ENCODE peak calls at places on chromosomes 12 and 14, in four cellular contexts. E, L, C and U are unnamed samples. For H3K4me1, the result is how much of the 10 kb centered on the place peaks cover.

GRCh38 chr12:52203126-52203921 is 11.5 kb upstream of the KRT80 start:
- DNase-seq in C (peak), L (peak), E (no peak), U (no peak)

GRCh38 chr12:55724226-55724939 is 4.2 kb downstream of the RDH5 start:
- DNase-seq in L (peak), C (no peak), E (peak), U (no peak)

GRCh38 chr12:132560421-132560830 is 50.0 kb downstream of the LRCOL1 start:
- DNase-seq in L (no peak), E (peak), C (no peak), U (no peak)

GRCh38 chr12:120734210-120734609 is 8.6 kb downstream of the ACADS start:
- DNase-seq in E (no peak), C (no peak), L (no peak), U (no peak)

GRCh38 chr12:131092911-131093901 is 139.5 kb downstream of the ADGRD1 start:
- DNase-seq in E (no peak), C (no peak), L (no peak), U (no peak)

GRCh38 chr12:124302807-124303578 is 8.1 kb downstream of the RFLNA start:
- DNase-seq in E (no peak), L (no peak), C (no peak), U (no peak)

GRCh38 chr12:52250048-52250990 is 17.3 kb downstream of the KRT7 start:
- DNase-seq in C (no peak), L (no peak), E (no peak), U (no peak)

GRCh38 chr14:30608533-30609006 is 13.5 kb upstream of the SCFD1 start:
- DNase-seq in E (no peak), L (no peak), C (no peak), U (no peak)

GRCh38 chr14:75069811-75070145 is 337 bp downstream of the ZC2HC1C start:
- DNase-seq in C (no peak), L (peak), E (no peak), U (no peak)

GRCh38 chr12:18158774-18159557 is 69.0 kb upstream of the RERGL start:
- DNase-seq in E (peak), C (no peak), L (peak), U (no peak)

GRCh38 chr14:72722201-72722785 is 171.6 kb downstream of the DPF3 start:
- DNase-seq in E (no peak), L (no peak), C (no peak), U (no peak)

GRCh38 chr14:84144166-84144565 is 1385.8 kb upstream of the FLRT2 start:
- DNase-seq in C (no peak), L (no peak), E (no peak), U (no peak)

GRCh38 chr12:39490500-39491276 is 47.8 kb upstream of the KIF21A start:
- DNase-seq in L (no peak), C (no peak), E (no peak), U (no peak)

GRCh38 chr12:124689585-124689984 is 122.2 kb upstream of the NCOR2 start:
- DNase-seq in E (no peak), C (no peak), L (no peak), U (no peak)

GRCh38 chr14:56400426-56400825 is 179.2 kb upstream of the TMEM260 start:
- DNase-seq in L (no peak), E (no peak), C (no peak), U (no peak)

GRCh38 chr14:23068792-23069412 is 11.6 kb upstream of the CDH24 start:
- DNase-seq in E (peak), C (peak), L (peak), U (peak)

GRCh38 chr12:27355979-27356378 is 23.3 kb downstream of the BMAL2 start:
- DNase-seq in E (no peak), L (no peak), C (no peak), U (no peak)

GRCh38 chr14:58882577-58883018 is 244.8 kb downstream of the DACT1 start:
- DNase-seq in C (no peak), E (no peak), L (no peak), U (no peak)

GRCh38 chr12:14256139-14256538 is 109.3 kb upstream of the ATF7IP start:
- DNase-seq in C (no peak), L (no peak), E (no peak), U (no peak)

GRCh38 chr12:85448548-85449139 is 168.6 kb downstream of the ALX1 start:
- DNase-seq in E (no peak), C (no peak), L (no peak), U (no peak)

GRCh38 chr12:73935817-73936216 is 601.8 kb upstream of the ATXN7L3B start:
- DNase-seq in C (peak), L (no peak), E (no peak), U (no peak)

GRCh38 chr14:101839236-101839635 is 77.7 kb downstream of the PPP2R5C start:
- DNase-seq in L (no peak), E (no peak), C (no peak), U (no peak)

GRCh38 chr12:1837541-1838206 is 17.3 kb downstream of the LRTM2 start:
- DNase-seq in E (no peak), L (peak), C (no peak), U (no peak)

DNA sequence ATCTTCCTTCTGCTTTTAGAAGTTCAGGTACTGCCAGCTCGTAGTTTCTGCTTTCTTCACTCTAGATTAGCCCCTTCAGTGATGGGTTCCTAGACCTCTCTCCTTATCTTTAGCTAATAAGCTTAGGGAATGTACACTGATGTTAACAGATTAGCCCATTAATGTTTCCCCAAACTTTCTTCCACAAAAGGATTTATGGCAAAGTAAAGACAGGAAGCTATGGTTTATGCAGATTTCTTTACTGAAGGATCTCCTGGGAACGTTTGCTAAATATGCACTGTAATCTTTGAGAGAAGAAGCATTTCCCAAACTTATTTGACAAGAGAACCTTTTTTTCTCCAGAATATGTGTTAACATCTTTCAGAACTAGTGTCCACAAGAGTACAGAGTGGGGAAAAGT is 4.2 kb downstream of the SOCS4 start:
- DNase-seq in C (no peak), E (no peak), L (no peak), U (no peak)
- H3K4me1 ChIP-seq in C (under half), E (under half), L (under half), U (under half)

DNA sequence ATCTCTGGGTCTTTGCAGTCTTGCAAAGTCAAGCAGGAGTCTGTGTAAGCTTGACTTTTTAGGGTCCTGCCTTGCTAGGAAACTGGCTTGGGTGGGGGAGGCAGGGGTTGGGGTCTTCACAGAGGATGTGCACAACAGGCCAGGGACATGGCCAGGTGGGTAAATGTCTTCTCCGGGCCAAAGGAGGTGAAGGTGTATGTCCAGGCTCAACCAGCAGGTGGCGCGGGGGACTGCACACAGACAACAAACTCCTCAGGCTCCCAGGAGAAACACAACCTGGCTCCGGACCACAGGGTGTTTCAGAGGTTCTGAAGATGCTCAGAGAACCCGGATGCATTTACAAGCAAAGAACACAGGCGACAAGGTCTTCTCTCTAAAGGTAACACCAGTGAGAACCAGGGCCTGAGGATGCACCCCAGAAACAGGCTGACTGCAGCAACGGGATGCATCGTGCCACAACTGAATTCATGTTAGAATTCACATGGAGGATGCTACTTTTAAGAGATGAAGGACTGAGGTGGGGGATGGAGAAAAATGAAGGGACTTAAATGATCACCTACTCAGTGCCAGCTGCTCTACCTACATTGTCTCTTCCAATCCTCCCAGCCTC is 56.0 kb downstream of the PLEKHG3 start:
- DNase-seq in L (peak), E (peak), C (peak), U (peak)
- TF ChIP-seq TCF7L2 in L (no peak), E (no peak), C (no peak), U (no peak)

GRCh38 chr14:99662846-99663245 is 17.9 kb downstream of the HHIPL1 start:
- DNase-seq in L (no peak), E (no peak), C (no peak), U (no peak)

GRCh38 chr14:99663716-99664635 is 19.0 kb downstream of the HHIPL1 start:
- DNase-seq in C (no peak), E (no peak), L (no peak), U (no peak)

GRCh38 chr14:99666533-99666932 is 17.6 kb upstream of the CYP46A1 start:
- DNase-seq in C (no peak), L (no peak), E (no peak), U (no peak)

GRCh38 chr14:99667045-99667444 is 17.1 kb upstream of the CYP46A1 start:
- DNase-seq in L (no peak), E (no peak), C (no peak), U (no peak)

DNA sequence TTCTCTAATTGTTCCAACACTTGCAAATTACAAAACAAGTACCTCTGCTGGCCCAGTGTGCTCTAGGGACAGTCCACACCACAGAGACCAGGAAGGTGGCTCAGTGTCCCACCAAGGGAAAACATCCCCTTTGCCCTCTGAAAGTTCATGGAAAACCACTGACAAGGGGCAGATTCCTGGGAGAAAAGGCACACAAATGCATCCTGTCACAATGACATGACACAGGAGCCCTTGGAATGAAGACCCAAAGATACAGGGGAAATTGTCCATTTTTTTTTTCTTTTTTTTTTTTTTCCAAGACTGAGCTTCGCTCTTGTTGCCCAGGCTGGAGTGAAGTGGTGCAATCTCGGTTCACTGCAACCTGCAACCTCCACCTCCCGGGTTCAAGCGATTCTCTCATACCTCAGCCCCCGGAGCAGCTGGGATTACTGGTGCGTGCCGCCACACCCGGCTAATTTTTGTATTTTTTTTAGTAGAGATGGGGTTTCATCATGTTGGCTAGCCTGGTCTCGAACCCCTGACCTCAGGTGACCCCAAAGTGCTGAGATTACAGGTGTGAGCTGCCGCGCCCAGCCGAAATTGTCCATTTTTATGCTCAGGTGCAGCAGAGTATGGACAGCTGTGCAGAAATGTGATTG is 19.3 kb upstream of the CYP46A1 start:
- DNase-seq in L (peak), C (no peak), E (no peak), U (no peak)
- H3K4me1 ChIP-seq in L (under half), C (under half), E (under half), U (under half)

GRCh38 chr12:13197526-13198141 is 1.1 kb downstream of the EMP1 start:
- DNase-seq in L (no peak), E (no peak), C (no peak), U (no peak)

GRCh38 chr12:13194462-13195110 is 1.9 kb upstream of the EMP1 start:
- DNase-seq in C (no peak), L (no peak), E (no peak), U (no peak)

GRCh38 chr12:13195848-13196301 is 651 bp upstream of the EMP1 start:
- DNase-seq in E (no peak), C (no peak), L (no peak), U (no peak)

GRCh38 chr12:13195244-13195643 is 1.3 kb upstream of the EMP1 start:
- DNase-seq in L (no peak), E (no peak), C (no peak), U (no peak)

GRCh38 chr12:13196302-13196921 is at the start of gene EMP1:
- DNase-seq in L (peak), C (peak), E (no peak), U (peak)
- TF ChIP-seq TCF7L2 in L (no peak), C (no peak), E (no peak), U (no peak)